ENCODE peak calls at places on chromosomes 11 and 22, in seven cellular contexts. C is lower leg skin; J is substantia nigra; B is GM23248; S is NB4; F is CD8-positive, alpha-beta memory T cell; N is activated naive CD8-positive, alpha-beta T cell treated with anti-CD3 and anti-CD28 coated beads, Interleukin-2, amount 50 U/mL, for 24 hours. Y is an unnamed sample.
A peak's percentile ranks its signal among the peaks of the same experiment; 100 is the strongest.

GRCh38 chr11:122020902-122021301 is 95.1 kb downstream of the BLID start:
- DNase-seq in S (no peak), C (no peak), J (no peak), N (no peak), F (no peak), B (peak; percentile 35), Y (peak; percentile 42)

GRCh38 chr22:33896801-33897620 is 23.3 kb downstream of the LARGE1 start:
- DNase-seq in B (peak; percentile 64), C (no peak), N (no peak), F (no peak), J (no peak), S (peak; percentile 97), Y (no peak)

GRCh38 chr11:108698844-108699642 is 34.2 kb downstream of the DDX10 start:
- DNase-seq in S (no peak), F (no peak), B (peak; percentile 51), N (no peak), C (no peak), J (no peak), Y (no peak)

GRCh38 chr22:46741974-46742519 is 4.0 kb upstream of the CERK start:
- DNase-seq in F (no peak), B (no peak), J (no peak), S (no peak), N (no peak), C (no peak), Y (no peak)

GRCh38 chr22:38652858-38653257 is 3.3 kb downstream of the FAM227A start:
- DNase-seq in B (no peak), S (no peak), C (no peak), F (no peak), N (no peak), J (no peak), Y (no peak)

GRCh38 chr11:85845052-85845631 is 10.0 kb upstream of the CCDC83 start:
- DNase-seq in B (peak; percentile 70), N (no peak), J (no peak), F (no peak), C (no peak), S (no peak), Y (no peak)

GRCh38 chr11:77665240-77665965 is 27.8 kb upstream of the CLNS1A start:
- DNase-seq in B (no peak), F (no peak), S (no peak), C (no peak), J (no peak), N (no peak), Y (no peak)

GRCh38 chr22:38193580-38193979 is 8.2 kb upstream of the MAFF start:
- DNase-seq in J (no peak), C (no peak), N (no peak), F (no peak), S (peak; percentile 71), B (no peak), Y (no peak)

GRCh38 chr22:37377927-37378326 is 49.4 kb downstream of the ELFN2 start:
- DNase-seq in F (no peak), S (no peak), J (no peak), C (no peak), N (no peak), B (no peak), Y (no peak)

GRCh38 chr11:47378011-47378835 is at the start of gene SPI1:
- DNase-seq in N (no peak), B (no peak), J (peak; percentile 32), C (peak; percentile 67), F (no peak), S (peak; percentile 97), Y (peak; percentile 23)

GRCh38 chr22:49907807-49908206 is 10.4 kb downstream of the ALG12 start:
- DNase-seq in S (no peak), N (no peak), F (no peak), B (no peak), C (no peak), J (no peak), Y (no peak)

GRCh38 chr22:42301072-42301741 is 30.8 kb upstream of the TCF20 start:
- DNase-seq in C (no peak), J (no peak), F (no peak), N (no peak), S (no peak), B (no peak), Y (no peak)

GRCh38 chr22:19218541-19219233 is 40.2 kb upstream of the SLC25A1 start:
- DNase-seq in J (no peak), F (no peak), N (no peak), B (no peak), C (no peak), S (no peak), Y (no peak)

GRCh38 chr22:44574581-44575343 is 76.7 kb upstream of the RTL6 start:
- DNase-seq in J (no peak), F (no peak), B (no peak), C (no peak), N (no peak), S (no peak), Y (peak; percentile 58)

GRCh38 chr11:116353517-116353916 is 419.3 kb downstream of the BUD13 start:
- DNase-seq in J (no peak), S (no peak), C (no peak), B (no peak), N (no peak), F (no peak), Y (no peak)

GRCh38 chr22:18076060-18076497 is 1.7 kb upstream of the PEX26 start:
- DNase-seq in C (peak; percentile 77), B (peak; percentile 92), F (peak; percentile 62), S (peak; percentile 78), J (peak; percentile 14), N (no peak), Y (peak; percentile 65)

GRCh38 chr11:111871693-111872161 is 346 bp upstream of the ALG9 start:
- DNase-seq in B (peak; percentile 33), F (no peak), S (peak; percentile 20), J (no peak), N (no peak), C (no peak), Y (no peak)

GRCh38 chr11:5922749-5923426 is 19.2 kb upstream of the OR56A3 start:
- DNase-seq in N (peak; percentile 12), F (no peak), C (no peak), J (no peak), S (peak; percentile 15), B (peak; percentile 19), Y (no peak)

GRCh38 chr22:25403752-25404471 is 160.6 kb upstream of the GRK3 start:
- DNase-seq in S (peak; percentile 84), B (peak; percentile 72), C (no peak), F (no peak), J (no peak), N (no peak), Y (peak; percentile 39)

GRCh38 chr11:2891901-2892214 is 6.3 kb upstream of the CDKN1C start:
- DNase-seq in F (no peak), N (no peak), J (no peak), B (no peak), C (no peak), S (no peak), Y (no peak)

GRCh38 chr11:134939905-134940304 is 527.9 kb upstream of the B3GAT1 start:
- DNase-seq in J (no peak), F (no peak), C (no peak), B (no peak), N (no peak), S (peak; percentile 50), Y (peak; percentile 44)